ENCODE peak calls at places on chromosomes 4 and X, in seven cellular contexts. One of them, this sample, is unnamed.
A peak's percentile ranks its signal among the peaks of the same experiment; 100 is the strongest.

GRCh38 chr4:94841864-94842221 is 84.1 kb downstream of the BMPR1B start:
- DNase-seq in BJ: no peak
- DNase-seq in tibial nerve: no peak
- DNase-seq in AG04450: no peak
- DNase-seq in CD8-positive, alpha-beta T cell: no peak
- DNase-seq in stomach: no peak
- DNase-seq in psoas muscle: no peak
- DNase-seq in this sample: no peak

GRCh38 chr4:126748736-126749135 is 884.0 kb upstream of the INTU start:
- DNase-seq in CD8-positive, alpha-beta T cell: no peak
- DNase-seq in AG04450: no peak
- DNase-seq in tibial nerve: no peak
- DNase-seq in BJ: no peak
- DNase-seq in psoas muscle: no peak
- DNase-seq in stomach: no peak
- DNase-seq in this sample: no peak

GRCh38 chrX:48835524-48836329 is at the start of gene PCSK1N:
- DNase-seq in tibial nerve: no peak
- DNase-seq in stomach: no peak
- DNase-seq in CD8-positive, alpha-beta T cell: no peak
- DNase-seq in AG04450: no peak
- DNase-seq in BJ: no peak
- DNase-seq in psoas muscle: no peak
- DNase-seq in this sample: no peak

GRCh38 chrX:105648732-105649131 is 173.6 kb upstream of the NRK start:
- DNase-seq in CD8-positive, alpha-beta T cell: no peak
- DNase-seq in psoas muscle: no peak
- DNase-seq in tibial nerve: no peak
- DNase-seq in stomach: no peak
- DNase-seq in AG04450: no peak
- DNase-seq in BJ: no peak
- DNase-seq in this sample: peak; percentile 33

GRCh38 chrX:12910424-12910823 is 4.0 kb downstream of the TLR8 start:
- DNase-seq in CD8-positive, alpha-beta T cell: no peak
- DNase-seq in tibial nerve: no peak
- DNase-seq in BJ: no peak
- DNase-seq in stomach: no peak
- DNase-seq in psoas muscle: no peak
- DNase-seq in AG04450: no peak
- DNase-seq in this sample: no peak

GRCh38 chr4:76194325-76194724 is 19.3 kb downstream of the SCARB2 start:
- DNase-seq in tibial nerve: no peak
- DNase-seq in stomach: no peak
- DNase-seq in psoas muscle: no peak
- DNase-seq in BJ: peak; percentile 86
- DNase-seq in AG04450: peak; percentile 74
- DNase-seq in CD8-positive, alpha-beta T cell: no peak
- DNase-seq in this sample: peak; percentile 97

GRCh38 chrX:110172215-110172614 is 145.7 kb downstream of the AMMECR1 start:
- DNase-seq in stomach: no peak
- DNase-seq in AG04450: no peak
- DNase-seq in CD8-positive, alpha-beta T cell: no peak
- DNase-seq in psoas muscle: no peak
- DNase-seq in tibial nerve: no peak
- DNase-seq in BJ: no peak
- DNase-seq in this sample: no peak

GRCh38 chrX:52574416-52575275 is 57.8 kb upstream of the XAGE1B start:
- DNase-seq in AG04450: peak; percentile 1
- DNase-seq in stomach: no peak
- DNase-seq in BJ: no peak
- DNase-seq in CD8-positive, alpha-beta T cell: no peak
- DNase-seq in tibial nerve: no peak
- DNase-seq in psoas muscle: no peak
- DNase-seq in this sample: peak; percentile 62

GRCh38 chr4:11261066-11261850 is 167.4 kb downstream of the HS3ST1 start:
- DNase-seq in tibial nerve: no peak
- DNase-seq in CD8-positive, alpha-beta T cell: no peak
- DNase-seq in AG04450: no peak
- DNase-seq in stomach: no peak
- DNase-seq in BJ: no peak
- DNase-seq in psoas muscle: no peak
- DNase-seq in this sample: no peak

GRCh38 chr4:188008377-188008776 is 12.8 kb downstream of the ZFP42 start:
- DNase-seq in stomach: no peak
- DNase-seq in psoas muscle: no peak
- DNase-seq in CD8-positive, alpha-beta T cell: no peak
- DNase-seq in tibial nerve: no peak
- DNase-seq in AG04450: peak; percentile 61
- DNase-seq in BJ: peak; percentile 25
- DNase-seq in this sample: peak; percentile 80

GRCh38 chr4:84298023-84298718 is 200.9 kb downstream of the NKX6-1 start:
- DNase-seq in tibial nerve: no peak
- DNase-seq in stomach: no peak
- DNase-seq in psoas muscle: no peak
- DNase-seq in AG04450: no peak
- DNase-seq in BJ: no peak
- DNase-seq in CD8-positive, alpha-beta T cell: no peak
- DNase-seq in this sample: no peak
- H3K4me3 ChIP-seq in tibial nerve: no peak overlapping the region
- H3K4me3 ChIP-seq in stomach: no peak overlapping the region
- H3K4me3 ChIP-seq in psoas muscle: no peak overlapping the region
- H3K4me3 ChIP-seq in AG04450: no peak overlapping the region
- H3K4me3 ChIP-seq in BJ: no peak overlapping the region
- H3K4me3 ChIP-seq in CD8-positive, alpha-beta T cell: no peak overlapping the region
- H3K4me3 ChIP-seq in this sample: no peak overlapping the region

DNA sequence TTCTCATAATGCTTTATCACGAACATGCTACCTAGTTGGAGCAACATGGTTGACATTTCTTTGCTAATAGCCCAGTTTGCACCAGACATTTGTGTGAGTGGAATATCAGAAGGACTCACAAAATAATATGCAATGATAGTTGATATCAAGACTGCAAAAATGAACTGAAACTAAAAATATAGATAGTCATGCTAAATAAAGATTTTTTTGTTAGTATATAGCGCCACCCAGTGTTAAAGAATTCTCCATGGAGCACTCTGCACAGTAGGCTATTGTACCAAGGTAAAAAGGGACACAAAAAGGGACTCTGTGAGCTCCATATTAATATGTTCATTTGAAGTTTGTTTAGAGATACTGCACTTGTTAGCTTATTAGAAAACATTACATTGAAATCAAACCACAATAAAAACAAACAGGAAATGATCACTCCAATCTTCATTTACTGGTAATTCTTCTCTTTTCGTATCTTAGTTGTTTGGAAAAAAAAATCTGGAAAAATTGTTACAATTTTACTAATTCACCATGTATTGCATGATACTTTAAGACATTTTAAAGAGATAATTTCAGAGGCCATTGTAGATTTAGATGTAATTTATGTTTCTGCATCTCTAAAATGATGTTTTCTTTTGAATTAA is 1509.6 kb downstream of the ADGRL3 start:
- DNase-seq in stomach: no peak
- DNase-seq in psoas muscle: no peak
- DNase-seq in CD8-positive, alpha-beta T cell: no peak
- DNase-seq in BJ: no peak
- DNase-seq in tibial nerve: no peak
- DNase-seq in AG04450: no peak
- DNase-seq in this sample: peak; percentile 66
- TF ChIP-seq CTCF in stomach: peak; percentile 26
- TF ChIP-seq CTCF in psoas muscle: peak; percentile 58
- TF ChIP-seq CTCF in CD8-positive, alpha-beta T cell: no peak
- TF ChIP-seq CTCF in BJ: no peak
- TF ChIP-seq CTCF in tibial nerve: peak; percentile 35
- TF ChIP-seq CTCF in AG04450: no peak
- TF ChIP-seq CTCF in this sample: peak; percentile 47

GRCh38 chr4:109303141-109303499 is 662 bp upstream of the COL25A1 start:
- DNase-seq in stomach: no peak
- DNase-seq in AG04450: no peak
- DNase-seq in psoas muscle: no peak
- DNase-seq in BJ: no peak
- DNase-seq in tibial nerve: no peak
- DNase-seq in CD8-positive, alpha-beta T cell: no peak
- DNase-seq in this sample: no peak
- H3K4me3 ChIP-seq in stomach: peak overlapping the region; percentile 48
- H3K4me3 ChIP-seq in AG04450: peak overlapping the region; percentile 55
- H3K4me3 ChIP-seq in psoas muscle: peak overlapping the region; percentile 73
- H3K4me3 ChIP-seq in BJ: peak overlapping the region; percentile 36
- H3K4me3 ChIP-seq in tibial nerve: peak overlapping the region; percentile 47
- H3K4me3 ChIP-seq in CD8-positive, alpha-beta T cell: peak overlapping the region; percentile 79
- H3K4me3 ChIP-seq in this sample: peak overlapping the region; percentile 56

GRCh38 chrX:126141014-126141413 is 25.1 kb downstream of the DCAF12L2 start:
- DNase-seq in stomach: no peak
- DNase-seq in psoas muscle: no peak
- DNase-seq in CD8-positive, alpha-beta T cell: no peak
- DNase-seq in tibial nerve: no peak
- DNase-seq in AG04450: no peak
- DNase-seq in BJ: no peak
- DNase-seq in this sample: no peak

DNA sequence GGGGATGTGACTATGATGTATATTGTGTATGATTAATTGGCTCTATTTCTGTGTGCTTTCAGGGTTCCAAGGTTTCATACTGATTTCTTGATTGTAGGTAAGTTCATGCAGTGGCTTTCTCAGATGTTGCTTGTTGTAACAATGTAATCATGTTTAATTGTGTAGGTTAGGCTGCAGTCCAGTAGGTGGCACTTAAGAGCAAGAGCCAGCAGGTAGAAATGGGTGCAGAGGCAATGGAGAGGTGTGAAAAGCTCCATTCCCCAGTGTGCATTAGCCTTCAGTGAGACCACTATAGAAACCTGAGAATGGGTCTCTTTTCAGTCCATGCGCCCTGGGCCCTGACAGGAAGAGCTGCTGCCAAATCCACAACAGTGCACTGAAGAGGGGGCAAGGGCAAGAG is 28.2 kb downstream of the DCAF12L2 start:
- DNase-seq in psoas muscle: no peak
- DNase-seq in AG04450: no peak
- DNase-seq in CD8-positive, alpha-beta T cell: no peak
- DNase-seq in tibial nerve: no peak
- DNase-seq in stomach: no peak
- DNase-seq in BJ: no peak
- DNase-seq in this sample: no peak
- TF ChIP-seq CTCF in psoas muscle: no peak
- TF ChIP-seq CTCF in AG04450: no peak
- TF ChIP-seq CTCF in CD8-positive, alpha-beta T cell: no peak
- TF ChIP-seq CTCF in tibial nerve: no peak
- TF ChIP-seq CTCF in stomach: no peak
- TF ChIP-seq CTCF in BJ: no peak
- TF ChIP-seq CTCF in this sample: no peak

GRCh38 chr4:81473086-81473396 is 1.3 kb upstream of the RASGEF1B start:
- DNase-seq in CD8-positive, alpha-beta T cell: no peak
- DNase-seq in stomach: no peak
- DNase-seq in BJ: no peak
- DNase-seq in psoas muscle: no peak
- DNase-seq in AG04450: no peak
- DNase-seq in tibial nerve: no peak
- DNase-seq in this sample: no peak
- H3K4me3 ChIP-seq in CD8-positive, alpha-beta T cell: peak overlapping the region; percentile 69
- H3K4me3 ChIP-seq in stomach: no peak overlapping the region
- H3K4me3 ChIP-seq in BJ: no peak overlapping the region
- H3K4me3 ChIP-seq in psoas muscle: no peak overlapping the region
- H3K4me3 ChIP-seq in AG04450: no peak overlapping the region
- H3K4me3 ChIP-seq in tibial nerve: no peak overlapping the region
- H3K4me3 ChIP-seq in this sample: no peak overlapping the region

GRCh38 chr4:174349156-174349555 is 65.4 kb downstream of the CEP44 start:
- DNase-seq in BJ: no peak
- DNase-seq in psoas muscle: no peak
- DNase-seq in AG04450: no peak
- DNase-seq in stomach: no peak
- DNase-seq in CD8-positive, alpha-beta T cell: no peak
- DNase-seq in tibial nerve: no peak
- DNase-seq in this sample: no peak
- TF ChIP-seq CTCF in BJ: no peak
- TF ChIP-seq CTCF in psoas muscle: no peak
- TF ChIP-seq CTCF in AG04450: no peak
- TF ChIP-seq CTCF in stomach: no peak
- TF ChIP-seq CTCF in CD8-positive, alpha-beta T cell: no peak
- TF ChIP-seq CTCF in tibial nerve: no peak
- TF ChIP-seq CTCF in this sample: no peak

DNA sequence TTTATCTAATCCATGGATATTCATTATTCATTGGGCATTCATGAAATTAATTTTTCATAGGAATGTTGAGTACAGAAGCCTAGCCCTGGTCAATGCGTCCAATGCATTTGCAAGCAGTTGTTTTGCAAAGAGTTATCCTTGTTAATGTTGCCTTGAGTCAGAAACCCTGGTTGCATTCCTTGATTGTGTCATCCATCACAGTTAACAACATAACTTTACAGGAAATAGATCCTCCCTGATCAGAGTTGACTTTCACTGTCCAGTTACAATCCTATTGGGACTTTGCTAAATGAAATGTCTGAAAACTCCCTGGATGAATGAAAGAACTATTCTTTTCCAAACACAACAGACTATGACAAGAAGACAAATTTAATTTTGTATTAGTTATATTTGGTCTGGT is 924.3 kb upstream of the SLIT2 start:
- DNase-seq in AG04450: no peak
- DNase-seq in CD8-positive, alpha-beta T cell: no peak
- DNase-seq in stomach: no peak
- DNase-seq in tibial nerve: no peak
- DNase-seq in BJ: peak; percentile 19
- DNase-seq in psoas muscle: no peak
- DNase-seq in this sample: no peak
- H3K4me3 ChIP-seq in AG04450: no peak overlapping the region
- H3K4me3 ChIP-seq in CD8-positive, alpha-beta T cell: no peak overlapping the region
- H3K4me3 ChIP-seq in stomach: no peak overlapping the region
- H3K4me3 ChIP-seq in tibial nerve: no peak overlapping the region
- H3K4me3 ChIP-seq in BJ: no peak overlapping the region
- H3K4me3 ChIP-seq in psoas muscle: no peak overlapping the region
- H3K4me3 ChIP-seq in this sample: no peak overlapping the region

GRCh38 chr4:108072300-108072699 is 82.6 kb downstream of the HADH start:
- DNase-seq in CD8-positive, alpha-beta T cell: peak; percentile 77
- DNase-seq in BJ: no peak
- DNase-seq in tibial nerve: no peak
- DNase-seq in psoas muscle: no peak
- DNase-seq in stomach: no peak
- DNase-seq in AG04450: no peak
- DNase-seq in this sample: no peak
- TF ChIP-seq CTCF in CD8-positive, alpha-beta T cell: no peak
- TF ChIP-seq CTCF in BJ: no peak
- TF ChIP-seq CTCF in tibial nerve: no peak
- TF ChIP-seq CTCF in psoas muscle: no peak
- TF ChIP-seq CTCF in stomach: no peak
- TF ChIP-seq CTCF in AG04450: no peak
- TF ChIP-seq CTCF in this sample: no peak

This sample was measured in cardiac muscle cell.